ENCODE peak calls at places on chromosomes 12 and 14, in ten cellular contexts. K, H, B, S, C, N, A, V, U and R are unnamed samples.

GRCh38 chr12:25557830-25558436 is 4.8 kb upstream of the LMNTD1 start:
- DNase-seq in V (no peak), H (no peak), U (peak), N (peak), A (no peak), C (peak), K (no peak), B (peak), S (peak), R (peak)

GRCh38 chr12:131486831-131487230 is 224.1 kb upstream of the SFSWAP start:
- DNase-seq in N (no peak), A (no peak), B (no peak), H (no peak), K (no peak), S (no peak), C (no peak), V (no peak), U (no peak), R (no peak)

GRCh38 chr14:22563987-22564386 is 25.0 kb downstream of the DAD1 start:
- DNase-seq in S (peak), A (no peak), N (no peak), H (no peak), V (no peak), K (no peak), B (peak), U (no peak), C (no peak), R (no peak)

GRCh38 chr12:93587601-93588000 is 15.1 kb downstream of the SOCS2 start:
- DNase-seq in N (no peak), U (no peak), C (no peak), K (no peak), H (no peak), V (no peak), A (no peak), B (no peak), S (no peak), R (no peak)

GRCh38 chr12:93183940-93184663 is 193.6 kb upstream of the NUDT4 start:
- DNase-seq in V (no peak), C (no peak), B (peak), U (no peak), K (no peak), H (no peak), N (no peak), S (peak), A (no peak), R (no peak)

GRCh38 chr12:76318773-76319594 is 29.2 kb downstream of the BBS10 start:
- DNase-seq in C (no peak), U (no peak), B (no peak), K (no peak), S (peak), N (no peak), V (no peak), H (no peak), A (no peak), R (no peak)

GRCh38 chr12:14771651-14772137 is 31.6 kb downstream of the WBP11 start:
- DNase-seq in U (no peak), B (peak), K (no peak), N (no peak), A (no peak), S (no peak), H (no peak), C (no peak), V (no peak), R (no peak)

GRCh38 chr14:23371865-23372264 is 744 bp upstream of the IL25 start:
- DNase-seq in K (no peak), V (no peak), B (no peak), U (no peak), S (no peak), N (no peak), A (no peak), C (no peak), H (no peak), R (no peak)

GRCh38 chr14:63454863-63455622 is 88.1 kb downstream of the PPP2R5E start:
- DNase-seq in V (no peak), B (no peak), K (peak), C (no peak), A (no peak), S (peak), N (peak), U (peak), H (no peak), R (peak)